ENCODE peak calls at places on chromosome 9, in six cellular contexts. B is prostate gland, Q is stomach, J is RWPE1, Z is tibial nerve, U is upper lobe of right lung. D is an unnamed sample.

GRCh38 chr9:133354766-133355165 is 1.5 kb downstream of the SURF1 start:
- DNase-seq in B (no peak), Q (no peak), J (no peak), Z (no peak), U (no peak), D (no peak)

GRCh38 chr9:88400021-88400420 is 11.8 kb downstream of the SPIN1 start:
- DNase-seq in B (no peak), Q (no peak), J (peak), Z (no peak), U (no peak), D (no peak)

GRCh38 chr9:112377087-112377486 is 2.8 kb upstream of the HSDL2 start:
- DNase-seq in B (no peak), Q (no peak), J (no peak), Z (no peak), U (no peak), D (peak)

GRCh38 chr9:111662851-111663823 is 1.7 kb downstream of the GNG10 start:
- DNase-seq in B (no peak), Q (no peak), J (peak), Z (no peak), U (no peak), D (no peak)

GRCh38 chr9:124624735-124624992 is 117.5 kb upstream of the NR5A1 start:
- DNase-seq in B (no peak), Q (no peak), J (no peak), Z (no peak), U (no peak), D (no peak)

GRCh38 chr9:70981312-70981711 is 140.1 kb downstream of the TRPM3 start:
- DNase-seq in B (no peak), Q (no peak), J (no peak), Z (no peak), U (no peak), D (no peak)

GRCh38 chr9:135032868-135033460 is 54.5 kb upstream of the OLFM1 start:
- DNase-seq in B (no peak), Q (no peak), J (no peak), Z (no peak), U (peak), D (peak)

GRCh38 chr9:105415344-105415980 is 32.4 kb upstream of the FSD1L start:
- DNase-seq in B (peak), Q (peak), J (peak), Z (peak), U (no peak), D (no peak)

GRCh38 chr9:123390337-123391135 is 34.5 kb downstream of the CRB2 start:
- DNase-seq in B (no peak), Q (no peak), J (no peak), Z (no peak), U (no peak), D (no peak)

GRCh38 chr9:101566904-101567724 is 27.7 kb downstream of the PPP3R2 start:
- DNase-seq in B (peak), Q (no peak), J (peak), Z (no peak), U (no peak), D (no peak)

GRCh38 chr9:123281659-123282342 is 13.4 kb upstream of the STRBP start:
- DNase-seq in B (no peak), Q (no peak), J (no peak), Z (no peak), U (no peak), D (peak)

GRCh38 chr9:98584059-98584458 is 124.7 kb downstream of the GABBR2 start:
- DNase-seq in B (no peak), Q (no peak), J (no peak), Z (no peak), U (no peak), D (no peak)

GRCh38 chr9:93875330-93875729 is 79.8 kb downstream of the BARX1 start:
- DNase-seq in B (no peak), Q (no peak), J (no peak), Z (no peak), U (no peak), D (no peak)

GRCh38 chr9:126626117-126627022 is 12.6 kb downstream of the LMX1B start:
- DNase-seq in B (no peak), Q (no peak), J (no peak), Z (no peak), U (no peak), D (no peak)

GRCh38 chr9:4346111-4346510 is 46.2 kb upstream of the GLIS3 start:
- DNase-seq in B (no peak), Q (no peak), J (no peak), Z (no peak), U (no peak), D (no peak)

GRCh38 chr9:114059047-114059803 is 18.9 kb downstream of the AMBP start:
- DNase-seq in B (no peak), Q (no peak), J (no peak), Z (no peak), U (peak), D (no peak)

GRCh38 chr9:93955356-93956182 is 414 bp upstream of the BARX1 start:
- DNase-seq in B (no peak), Q (no peak), J (no peak), Z (no peak), U (no peak), D (no peak)

GRCh38 chr9:101465330-101465915 is 29.8 kb upstream of the ALDOB start:
- DNase-seq in B (peak), Q (peak), J (peak), Z (no peak), U (no peak), D (no peak)

GRCh38 chr9:137318976-137319375 is 16.9 kb upstream of the NRARP start:
- DNase-seq in B (no peak), Q (peak), J (no peak), Z (no peak), U (no peak), D (no peak)

GRCh38 chr9:129751841-129752801 is 721 bp downstream of the PTGES start:
- DNase-seq in B (peak), Q (peak), J (peak), Z (no peak), U (no peak), D (no peak)

GRCh38 chr9:130421802-130422276 is 22.9 kb upstream of the ASS1 start:
- DNase-seq in B (no peak), Q (no peak), J (peak), Z (no peak), U (no peak), D (no peak)

GRCh38 chr9:76882686-76883085 is 23.2 kb downstream of the PRUNE2 start:
- DNase-seq in B (no peak), Q (no peak), J (no peak), Z (no peak), U (no peak), D (no peak)

GRCh38 chr9:95005276-95006141 is 279.0 kb downstream of the AOPEP start:
- DNase-seq in B (no peak), Q (no peak), J (peak), Z (no peak), U (no peak), D (no peak)

GRCh38 chr9:135068776-135069415 is 18.6 kb upstream of the OLFM1 start:
- DNase-seq in B (no peak), Q (no peak), J (no peak), Z (peak), U (peak), D (peak)

GRCh38 chr9:36191290-36191645 is 547 bp downstream of the CLTA start:
- DNase-seq in B (no peak), Q (peak), J (peak), Z (no peak), U (peak), D (no peak)

GRCh38 chr9:3578786-3579185 is 53.0 kb upstream of the RFX3 start:
- DNase-seq in B (no peak), Q (no peak), J (peak), Z (no peak), U (no peak), D (no peak)

GRCh38 chr9:33165263-33166151 is 1.6 kb downstream of the B4GALT1 start:
- DNase-seq in B (peak), Q (peak), J (peak), Z (no peak), U (no peak), D (no peak)

GRCh38 chr9:2291980-2292704 is 277.0 kb downstream of the SMARCA2 start:
- DNase-seq in B (peak), Q (no peak), J (peak), Z (no peak), U (no peak), D (no peak)

GRCh38 chr9:109914280-109915027 is 134.5 kb downstream of the PALM2AKAP2 start:
- DNase-seq in B (no peak), Q (no peak), J (no peak), Z (no peak), U (no peak), D (no peak)

GRCh38 chr9:13264788-13265187 is 14.7 kb downstream of the MPDZ start:
- DNase-seq in B (peak), Q (no peak), J (no peak), Z (no peak), U (no peak), D (no peak)

GRCh38 chr9:121267689-121268597 is at the start of gene GSN:
- DNase-seq in B (peak), Q (peak), J (peak), Z (peak), U (peak), D (peak)
- TF ChIP-seq CTCF in B (no peak), Q (no peak), J (no peak), Z (no peak), U (peak), D (peak)

GRCh38 chr9:136267261-136268111 is 21.9 kb upstream of the QSOX2 start:
- DNase-seq in B (peak), Q (peak), J (peak), Z (peak), U (peak), D (peak)
- TF ChIP-seq CTCF in B (peak), Q (no peak), J (no peak), Z (no peak), U (peak), D (peak)

DNA sequence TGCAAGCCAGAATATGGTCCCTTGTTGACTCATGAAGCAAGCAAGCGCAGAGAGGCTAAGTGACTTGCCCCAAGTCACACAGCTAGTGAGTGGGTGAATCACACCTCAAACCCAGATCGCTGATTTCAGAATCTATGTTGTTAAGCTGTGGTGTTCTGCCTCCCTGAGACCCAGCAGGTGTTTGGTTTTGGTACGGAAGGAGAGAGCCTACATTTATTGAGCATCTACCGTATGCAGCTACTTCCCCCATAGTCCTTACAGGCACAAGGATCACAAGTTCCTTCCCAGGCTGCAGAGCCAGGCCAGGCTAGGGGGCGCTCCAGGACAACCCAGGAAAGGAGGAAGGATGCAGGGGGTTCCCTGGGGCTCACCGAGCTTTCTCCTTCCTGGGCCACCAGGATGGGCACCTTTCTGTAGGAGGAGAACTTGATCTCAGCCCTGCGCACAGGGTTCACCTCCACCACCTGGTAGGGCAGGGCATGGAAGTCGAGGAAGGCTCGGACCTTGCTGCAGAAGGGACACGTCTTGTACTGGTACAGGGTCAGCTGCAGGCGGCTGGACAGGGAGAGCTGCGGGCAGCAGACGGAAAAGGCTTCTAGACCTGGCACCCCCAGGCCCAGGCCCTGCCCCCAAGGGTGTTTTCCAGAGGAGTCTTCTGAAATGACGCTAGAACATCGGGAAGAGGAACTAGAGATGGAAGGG is 2.5 kb downstream of the PTGES2 start:
- DNase-seq in B (peak), Q (peak), J (no peak), Z (peak), U (peak), D (no peak)
- TF ChIP-seq CTCF in B (peak), Q (no peak), J (peak), Z (peak), U (peak), D (peak)

GRCh38 chr9:20191239-20191840 is 402.5 kb upstream of the SLC24A2 start:
- DNase-seq in B (no peak), Q (no peak), J (no peak), Z (no peak), U (no peak), D (no peak)
- TF ChIP-seq CTCF in B (no peak), Q (no peak), J (no peak), Z (no peak), U (no peak), D (no peak)

DNA sequence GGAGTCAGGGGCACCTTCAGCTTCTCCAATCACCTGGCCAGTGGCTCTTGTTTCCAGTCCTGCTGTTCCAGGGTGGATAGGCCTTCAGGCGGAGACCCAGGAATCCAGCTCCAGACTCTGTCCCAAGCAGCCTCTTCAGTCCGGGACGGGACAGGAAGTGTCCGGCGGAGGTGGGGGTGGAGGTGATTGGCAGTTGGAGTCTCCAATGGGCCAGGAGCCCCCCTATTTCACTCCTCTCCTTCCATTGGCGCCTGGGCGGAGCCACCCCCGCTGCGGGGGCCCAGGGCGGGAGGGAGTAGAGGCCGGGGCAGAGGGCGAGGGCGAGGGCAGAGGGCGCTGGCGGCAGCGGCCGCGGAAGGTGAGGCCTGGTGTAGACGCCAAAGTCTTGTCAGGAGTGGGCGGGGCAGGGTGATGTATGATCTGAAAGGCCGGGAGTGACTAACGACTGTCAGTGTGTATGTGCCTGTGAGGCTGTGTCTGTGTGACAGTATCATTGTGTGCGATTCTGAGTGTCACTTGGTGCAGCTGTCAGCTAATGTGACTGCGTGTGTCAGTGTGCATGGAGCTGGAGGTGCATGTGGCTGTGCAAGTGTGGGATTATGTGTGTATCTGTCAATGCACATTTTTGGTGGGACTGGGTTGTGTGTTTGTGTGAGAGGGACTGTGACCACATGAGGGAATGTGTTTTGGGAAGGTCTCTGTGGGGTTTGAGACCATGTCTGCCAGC is at the start of gene IL11RA:
- DNase-seq in B (peak), Q (peak), J (peak), Z (peak), U (peak), D (peak)
- TF ChIP-seq CTCF in B (peak), Q (no peak), J (no peak), Z (no peak), U (no peak), D (no peak)

GRCh38 chr9:84317563-84317962 is 23.0 kb downstream of the SLC28A3 start:
- DNase-seq in B (no peak), Q (no peak), J (no peak), Z (no peak), U (no peak), D (no peak)
- TF ChIP-seq CTCF in B (no peak), Q (no peak), J (no peak), Z (no peak), U (no peak), D (no peak)

GRCh38 chr9:89603629-89604462 is 966 bp upstream of the GADD45G start:
- DNase-seq in B (peak), Q (peak), J (peak), Z (peak), U (peak), D (no peak)
- TF ChIP-seq CTCF in B (peak), Q (no peak), J (no peak), Z (peak), U (peak), D (peak)

D was measured in osteocyte.